ENCODE peak calls at places on chromosomes 1 and 21, in six cellular contexts. L, H, D, O, G and M are unnamed samples. For H3K36me3, the result is how much of the 10 kb centered on the place peaks cover.

GRCh38 chr1:231188768-231189167 is 26.9 kb downstream of the TRIM67 start:
- DNase-seq in G (no peak), L (no peak), H (no peak), D (no peak), O (no peak), M (no peak)

GRCh38 chr1:94974824-94975223 is 47.9 kb upstream of the CNN3 start:
- DNase-seq in L (no peak), G (no peak), H (no peak), O (no peak), D (no peak), M (no peak)

GRCh38 chr1:234309598-234310459 is 63.4 kb upstream of the COA6 start:
- DNase-seq in O (peak), D (peak), L (peak), H (peak), G (peak), M (peak)

GRCh38 chr1:41689596-41689995 is 205.1 kb upstream of the EDN2 start:
- DNase-seq in G (no peak), H (no peak), O (no peak), D (no peak), L (no peak), M (no peak)

GRCh38 chr21:38984982-38985422 is 179.3 kb downstream of the ETS2 start:
- DNase-seq in H (no peak), L (no peak), D (no peak), O (peak), G (peak), M (no peak)

GRCh38 chr1:31771891-31772668 is 7.9 kb upstream of the ADGRB2 start:
- DNase-seq in D (no peak), H (no peak), L (no peak), O (no peak), G (no peak), M (peak)

GRCh38 chr1:119966020-119966419 is 69.7 kb upstream of the ADAM30 start:
- DNase-seq in O (no peak), L (no peak), G (no peak), H (no peak), D (no peak), M (no peak)

GRCh38 chr1:12593621-12594066 is 24.4 kb downstream of the DHRS3 start:
- DNase-seq in L (no peak), D (no peak), G (no peak), O (no peak), H (no peak), M (peak)

GRCh38 chr1:236861560-236862230 is 66.6 kb downstream of the MTR start:
- DNase-seq in D (no peak), L (no peak), H (no peak), G (no peak), O (no peak), M (no peak)

GRCh38 chr1:236854602-236854978 is 59.5 kb downstream of the MTR start:
- DNase-seq in D (no peak), O (no peak), L (no peak), H (no peak), G (no peak), M (no peak)

GRCh38 chr1:236860096-236860495 is 65.0 kb downstream of the MTR start:
- DNase-seq in O (no peak), D (no peak), G (no peak), H (no peak), L (no peak), M (no peak)

GRCh38 chr1:236860674-236861073 is 65.6 kb downstream of the MTR start:
- DNase-seq in L (no peak), O (no peak), D (no peak), H (no peak), G (no peak), M (no peak)

DNA sequence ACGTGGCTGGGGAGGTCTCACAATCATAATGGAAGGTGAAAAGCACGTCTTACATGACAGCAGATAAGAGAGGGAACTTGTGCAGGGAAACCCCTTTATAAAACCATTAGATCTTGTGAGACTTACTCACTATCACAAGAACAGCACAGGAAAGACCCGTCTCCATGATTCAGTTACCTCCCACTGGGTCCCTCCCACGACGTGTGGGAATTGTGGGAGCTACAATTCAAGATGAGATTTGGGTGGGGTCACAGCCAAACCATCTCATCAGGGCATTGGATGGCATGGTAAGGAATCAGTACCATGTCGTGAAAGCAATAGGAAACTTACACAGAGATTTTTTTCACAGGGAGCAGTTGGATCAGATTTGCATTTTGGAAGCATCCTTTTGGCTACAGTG is 63.1 kb downstream of the MTR start:
- DNase-seq in O (no peak), G (no peak), D (no peak), L (no peak), H (no peak), M (no peak)
- H3K36me3 ChIP-seq in O (under half), G (half or more), D (under half), L (half or more), H (under half), M (under half)

GRCh38 chr1:89610457-89610991 is 22.4 kb upstream of the LRRC8C start:
- DNase-seq in L (no peak), O (no peak), H (peak), D (no peak), G (no peak), M (peak)
- H3K36me3 ChIP-seq in L (under half), O (under half), H (under half), D (under half), G (under half), M (under half)

GRCh38 chr1:204408602-204409001 is 3.0 kb downstream of the PPP1R15B start:
- DNase-seq in L (no peak), G (no peak), D (no peak), O (no peak), H (no peak), M (no peak)

GRCh38 chr1:204409878-204410763 is 1.5 kb downstream of the PPP1R15B start:
- DNase-seq in O (no peak), D (no peak), H (no peak), L (no peak), G (no peak), M (no peak)

GRCh38 chr1:204408074-204408507 is 3.5 kb downstream of the PPP1R15B start:
- DNase-seq in L (peak), O (peak), D (peak), G (peak), H (no peak), M (no peak)

GRCh38 chr1:204407314-204407971 is 4.2 kb downstream of the PPP1R15B start:
- DNase-seq in H (no peak), G (no peak), L (no peak), D (no peak), O (no peak), M (no peak)

GRCh38 chr1:204409111-204409510 is 2.5 kb downstream of the PPP1R15B start:
- DNase-seq in H (no peak), O (no peak), D (no peak), L (no peak), G (no peak), M (no peak)
- H3K36me3 ChIP-seq in H (under half), O (under half), D (under half), L (under half), G (half or more), M (under half)

GRCh38 chr1:43165765-43166164 is 6.3 kb downstream of the EBNA1BP2 start:
- DNase-seq in D (no peak), G (no peak), L (no peak), H (no peak), O (no peak), M (no peak)
- H3K36me3 ChIP-seq in D (under half), G (half or more), L (half or more), H (under half), O (half or more), M (under half)

DNA sequence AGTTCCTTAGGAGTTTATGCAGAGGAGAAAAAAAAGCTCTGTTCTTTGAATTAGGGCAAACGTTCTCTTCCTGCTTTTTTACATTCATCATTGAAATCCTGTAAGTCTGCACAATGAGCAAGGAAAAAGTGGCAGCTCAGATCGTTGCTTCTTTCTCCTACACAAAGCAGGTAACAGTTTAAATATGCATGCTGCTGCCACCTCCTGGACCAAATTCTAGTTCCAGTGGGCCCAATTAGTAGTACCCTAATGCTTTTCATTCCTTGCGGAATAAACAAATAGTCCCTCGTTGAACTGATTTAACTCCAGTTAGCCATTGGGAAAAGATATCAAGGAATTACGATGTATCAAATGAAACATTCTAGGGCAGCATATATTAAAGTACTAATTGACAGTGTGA is 20.1 kb downstream of the YTHDF2 start:
- DNase-seq in O (no peak), H (no peak), D (no peak), L (no peak), G (no peak), M (no peak)
- H3K36me3 ChIP-seq in O (under half), H (under half), D (under half), L (under half), G (under half), M (under half)

DNA sequence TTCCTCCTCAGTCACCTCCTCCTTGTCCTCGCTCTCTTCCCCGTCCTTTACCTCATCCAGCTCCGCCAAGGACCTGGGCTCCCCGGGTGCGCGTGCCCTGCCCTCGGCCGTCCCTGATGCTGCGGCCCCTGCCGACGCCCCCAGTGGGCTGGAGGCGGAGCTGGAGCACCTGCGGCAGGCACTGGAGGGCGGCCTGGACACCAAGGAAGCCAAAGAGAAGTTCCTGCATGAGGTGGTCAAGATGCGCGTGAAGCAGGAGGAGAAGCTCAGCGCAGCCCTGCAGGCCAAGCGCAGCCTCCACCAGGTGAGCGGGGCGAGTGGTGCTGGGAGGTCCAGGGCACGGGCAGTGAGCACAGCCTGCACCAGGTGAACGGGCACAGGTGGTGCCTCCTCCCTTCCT is 76.2 kb downstream of the SKI start:
- DNase-seq in D (no peak), L (no peak), H (no peak), O (no peak), G (no peak), M (no peak)
- H3K36me3 ChIP-seq in D (under half), L (half or more), H (under half), O (half or more), G (half or more), M (under half)

DNA sequence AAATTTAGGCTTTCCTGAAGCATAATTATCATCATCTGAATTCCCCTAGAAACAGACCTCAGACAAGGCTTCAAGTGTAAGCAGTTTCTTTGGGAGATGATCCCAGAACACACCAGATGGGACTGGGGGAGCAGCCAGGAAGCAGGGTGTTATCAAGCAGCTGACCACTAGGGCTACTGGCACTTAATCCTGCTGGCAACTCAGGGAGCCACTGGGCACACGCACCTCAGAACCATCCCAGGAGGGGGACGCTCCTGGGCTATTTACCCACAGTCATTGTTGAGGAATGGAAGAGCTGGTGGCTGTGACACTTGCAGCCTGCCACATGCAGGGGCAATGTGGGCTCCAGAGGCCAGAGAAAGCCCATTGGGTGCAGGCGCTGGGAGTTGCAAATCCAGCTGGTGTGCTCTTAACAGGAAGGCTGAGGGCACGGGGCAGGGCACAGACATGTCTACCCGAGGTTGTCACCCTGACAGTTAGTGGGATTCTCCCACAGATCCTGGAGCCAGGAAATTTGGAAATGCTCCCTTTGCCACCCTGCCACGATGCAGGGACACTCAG is 15.1 kb upstream of the IL22RA1 start:
- DNase-seq in H (no peak), O (no peak), D (no peak), G (peak), L (no peak), M (peak)
- H3K36me3 ChIP-seq in H (under half), O (under half), D (under half), G (under half), L (under half), M (under half)

GRCh38 chr1:10280442-10281350 is 70.3 kb downstream of the KIF1B start:
- DNase-seq in G (no peak), L (no peak), O (no peak), D (no peak), H (no peak), M (no peak)
- H3K36me3 ChIP-seq in G (under half), L (half or more), O (under half), D (under half), H (under half), M (under half)

DNA sequence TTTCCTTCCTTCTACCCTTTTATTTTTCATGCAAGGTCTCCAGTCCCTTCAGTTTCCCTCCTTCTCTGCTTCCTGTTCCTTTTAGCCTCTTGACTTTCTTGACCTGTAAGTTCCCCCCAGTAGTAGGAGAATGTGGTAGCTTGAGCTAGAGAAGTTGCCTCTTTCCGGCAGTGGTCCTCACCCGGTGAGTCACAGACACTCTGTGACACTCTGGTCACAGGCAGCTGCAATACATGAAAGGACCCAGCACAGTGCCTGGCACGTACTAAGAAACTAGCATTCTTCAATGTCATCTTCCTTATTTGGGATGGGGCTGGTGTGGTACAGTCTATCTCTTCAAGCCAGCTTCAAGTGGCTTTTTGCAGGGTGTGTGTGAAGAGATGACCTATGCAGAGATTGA is 16.0 kb downstream of the PFKFB2 start:
- DNase-seq in D (no peak), G (no peak), L (peak), H (no peak), O (no peak), M (no peak)
- H3K36me3 ChIP-seq in D (under half), G (under half), L (under half), H (under half), O (half or more), M (under half)